ENCODE peak calls at places on chromosomes 3 and 15, in six cellular contexts. N is neural progenitor cell, X is stomach, W is fibroblast of mammary gland, L is left ventricle myocardium inferior, H is tibial artery. Y is an unnamed sample.

GRCh38 chr3:176906046-176906905 is 291.0 kb downstream of the TBL1XR1 start:
- DNase-seq in N (no peak), X (no peak), W (peak), L (no peak), H (no peak), Y (peak)

GRCh38 chr3:150426292-150426691 is 18.2 kb downstream of the TSC22D2 start:
- DNase-seq in N (no peak), X (no peak), W (no peak), L (no peak), H (no peak), Y (no peak)

GRCh38 chr15:74178326-74179100 is 5.0 kb downstream of the ISLR start:
- DNase-seq in N (no peak), X (no peak), W (no peak), L (no peak), H (peak), Y (no peak)

GRCh38 chr3:50617911-50618481 is 1.0 kb downstream of the MAPKAPK3 start:
- DNase-seq in N (no peak), X (no peak), W (peak), L (peak), H (no peak), Y (no peak)

GRCh38 chr3:143429628-143430514 is 310.3 kb downstream of the CHST2 start:
- DNase-seq in N (no peak), X (no peak), W (no peak), L (no peak), H (no peak), Y (no peak)

GRCh38 chr3:65793495-65794200 is 245.1 kb downstream of the MAGI1 start:
- DNase-seq in N (no peak), X (no peak), W (no peak), L (no peak), H (no peak), Y (no peak)

GRCh38 chr15:59274126-59274970 is 67.7 kb downstream of the LDHAL6B start:
- DNase-seq in N (no peak), X (no peak), W (peak), L (no peak), H (no peak), Y (no peak)

GRCh38 chr3:123229145-123229544 is 27.4 kb downstream of the SEC22A start:
- DNase-seq in N (no peak), X (no peak), W (no peak), L (no peak), H (no peak), Y (no peak)

GRCh38 chr3:146085678-146086077 is 75.3 kb downstream of the PLOD2 start:
- DNase-seq in N (no peak), X (no peak), W (no peak), L (no peak), H (no peak), Y (no peak)

GRCh38 chr15:41794081-41794480 is 19.8 kb downstream of the MAPKBP1 start:
- DNase-seq in N (no peak), X (no peak), W (peak), L (no peak), H (no peak), Y (no peak)

GRCh38 chr3:170780955-170781354 is 89.0 kb downstream of the RPL22L1 start:
- DNase-seq in N (no peak), X (no peak), W (peak), L (no peak), H (no peak), Y (peak)

GRCh38 chr3:99665017-99665416 is 26.6 kb downstream of the COL8A1 start:
- DNase-seq in N (no peak), X (no peak), W (no peak), L (no peak), H (no peak), Y (no peak)

GRCh38 chr15:34338347-34338746 is 766 bp upstream of the SLC12A6 start:
- DNase-seq in N (no peak), X (no peak), W (no peak), L (no peak), H (no peak), Y (no peak)

GRCh38 chr3:39147374-39147709 is 6.0 kb downstream of the CSRNP1 start:
- DNase-seq in N (no peak), X (no peak), W (no peak), L (no peak), H (no peak), Y (no peak)

GRCh38 chr15:70741107-70741511 is 22.2 kb downstream of the UACA start:
- DNase-seq in N (no peak), X (peak), W (peak), L (peak), H (peak), Y (peak)

GRCh38 chr3:190877925-190878324 is 15.4 kb upstream of the GMNC start:
- DNase-seq in N (no peak), X (no peak), W (no peak), L (no peak), H (no peak), Y (no peak)

GRCh38 chr3:146050700-146051099 is 110.3 kb downstream of the PLOD2 start:
- DNase-seq in N (no peak), X (no peak), W (peak), L (no peak), H (no peak), Y (no peak)

GRCh38 chr3:111152506-111152905 is 80.9 kb downstream of the NECTIN3 start:
- DNase-seq in N (no peak), X (no peak), W (peak), L (no peak), H (no peak), Y (no peak)

GRCh38 chr15:68362537-68363126 is 69.3 kb downstream of the ITGA11 start:
- DNase-seq in N (no peak), X (no peak), W (no peak), L (no peak), H (no peak), Y (no peak)

GRCh38 chr3:46449755-46450552 is 14.8 kb downstream of the LTF start:
- DNase-seq in N (peak), X (no peak), W (peak), L (no peak), H (no peak), Y (no peak)

GRCh38 chr3:186598794-186599141 is 14.1 kb upstream of the AHSG start:
- DNase-seq in N (no peak), X (no peak), W (no peak), L (no peak), H (no peak), Y (no peak)

GRCh38 chr15:100897201-100897872 is 17.7 kb downstream of the ALDH1A3 start:
- DNase-seq in N (no peak), X (no peak), W (no peak), L (no peak), H (no peak), Y (no peak)

GRCh38 chr3:107861904-107862303 is 228.9 kb downstream of the CD47 start:
- DNase-seq in N (no peak), X (no peak), W (no peak), L (no peak), H (no peak), Y (no peak)

GRCh38 chr3:190534386-190534785 is 20.5 kb downstream of the IL1RAP start:
- DNase-seq in N (no peak), X (no peak), W (peak), L (no peak), H (no peak), Y (no peak)

GRCh38 chr3:184117649-184118048 is 17.5 kb upstream of the EIF2B5 start:
- DNase-seq in N (no peak), X (no peak), W (peak), L (no peak), H (no peak), Y (no peak)
- TF ChIP-seq CTCF in N (no peak), X (no peak), W (no peak), L (no peak), H (no peak), Y (no peak)

DNA sequence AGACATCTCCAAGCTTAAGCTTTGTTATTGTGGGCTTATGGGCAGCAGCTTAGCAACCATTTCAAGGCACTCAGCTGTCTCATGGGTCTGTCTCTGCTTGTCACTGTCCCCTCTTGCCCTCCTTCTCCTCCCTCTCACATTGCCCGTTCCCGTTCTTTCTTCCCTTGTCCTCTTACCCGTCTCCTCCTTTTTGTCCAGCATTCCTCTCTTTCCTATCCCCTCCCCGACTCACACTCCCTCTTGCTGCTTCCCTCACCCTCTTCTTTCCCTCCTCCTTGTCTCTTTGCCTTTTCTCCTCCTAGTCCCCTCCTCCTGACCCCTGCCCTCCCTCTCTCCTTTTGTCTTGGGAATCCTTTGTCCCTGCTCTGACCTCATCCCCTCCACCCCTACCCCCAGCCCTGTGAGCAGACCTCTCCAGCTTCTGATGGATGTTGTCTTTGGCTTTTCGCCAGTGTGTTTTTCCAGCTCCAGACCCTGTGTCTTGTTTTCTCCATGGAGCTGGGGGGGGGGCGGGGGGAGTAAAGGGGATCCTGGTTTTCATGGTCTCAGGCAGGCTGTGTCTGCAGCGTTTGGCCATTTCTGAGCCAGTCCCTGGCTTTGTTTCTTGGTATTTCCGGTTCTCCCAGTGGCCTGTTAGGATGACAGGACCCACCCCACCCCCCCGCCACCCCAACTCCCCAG is 47.9 kb upstream of the TRAK1 start:
- DNase-seq in N (peak), X (no peak), W (peak), L (peak), H (no peak), Y (no peak)
- H3K4me3 ChIP-seq in N (peak), X (no peak), W (no peak), L (peak), H (no peak), Y (no peak)

DNA sequence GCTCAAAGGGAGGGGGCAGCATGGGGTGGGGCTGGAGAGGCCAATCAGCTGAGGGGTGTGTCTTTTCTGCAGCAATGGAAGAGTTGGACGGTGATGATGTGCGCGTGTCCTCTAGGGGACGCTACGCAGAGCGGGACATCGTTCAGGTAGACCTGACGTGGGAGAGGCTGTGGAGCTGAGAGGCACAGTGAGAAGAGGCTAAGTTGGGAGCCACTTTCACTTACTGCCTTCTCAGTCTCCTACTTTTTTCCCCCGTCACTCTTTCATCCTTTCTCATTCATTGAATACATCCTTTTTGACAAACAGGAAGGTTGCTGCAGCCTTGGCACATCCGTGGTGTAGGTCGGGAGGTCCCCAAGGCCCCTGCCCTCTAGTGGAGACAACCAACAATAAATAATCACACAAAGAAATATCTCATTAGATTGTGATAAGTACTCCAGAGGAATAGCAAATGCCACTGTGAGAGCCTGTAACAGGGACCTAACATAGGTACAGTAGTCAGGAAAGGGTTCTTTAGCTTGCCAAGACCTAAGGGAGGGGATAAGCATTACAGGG is 4.4 kb upstream of the BRPF1 start:
- DNase-seq in N (peak), X (no peak), W (no peak), L (no peak), H (no peak), Y (no peak)
- TF ChIP-seq CTCF in N (peak), X (no peak), W (peak), L (no peak), H (no peak), Y (peak)

GRCh38 chr3:184338538-184338945 is 1.1 kb downstream of the FAM131A start:
- DNase-seq in N (peak), X (peak), W (peak), L (peak), H (peak), Y (no peak)
- H3K4me3 ChIP-seq in N (peak), X (peak), W (peak), L (peak), H (peak), Y (no peak)